ENCODE peak calls at places on chromosomes 7 and 10, in eight cellular contexts. One of them, this sample, is unnamed.

GRCh38 chr7:155788616-155789000 is 23.7 kb downstream of the SHH start:
- DNase-seq in breast epithelium: no peak
- DNase-seq in K562: no peak
- DNase-seq in heart right ventricle: no peak
- DNase-seq in mesendoderm: no peak
- DNase-seq in heart left ventricle: peak; percentile 49
- DNase-seq in body of pancreas: no peak
- DNase-seq in fibroblast of lung: peak; percentile 9
- DNase-seq in this sample: no peak

GRCh38 chr10:52387744-52388143 is 73.7 kb downstream of the DKK1 start:
- DNase-seq in breast epithelium: no peak
- DNase-seq in K562: no peak
- DNase-seq in heart right ventricle: no peak
- DNase-seq in mesendoderm: no peak
- DNase-seq in heart left ventricle: no peak
- DNase-seq in body of pancreas: no peak
- DNase-seq in fibroblast of lung: peak; percentile 16
- DNase-seq in this sample: no peak

GRCh38 chr10:16845248-16845647 is 28.0 kb upstream of the RSU1 start:
- DNase-seq in breast epithelium: no peak
- DNase-seq in K562: no peak
- DNase-seq in heart right ventricle: no peak
- DNase-seq in mesendoderm: no peak
- DNase-seq in heart left ventricle: no peak
- DNase-seq in body of pancreas: no peak
- DNase-seq in fibroblast of lung: no peak
- DNase-seq in this sample: no peak

GRCh38 chr10:103652599-103653281 is 159.2 kb downstream of the NEURL1 start:
- DNase-seq in breast epithelium: no peak
- DNase-seq in K562: no peak
- DNase-seq in heart right ventricle: no peak
- DNase-seq in mesendoderm: no peak
- DNase-seq in heart left ventricle: no peak
- DNase-seq in body of pancreas: no peak
- DNase-seq in fibroblast of lung: no peak
- DNase-seq in this sample: peak; percentile 76

GRCh38 chr7:84022686-84023308 is 171.8 kb downstream of the SEMA3A start:
- DNase-seq in breast epithelium: no peak
- DNase-seq in K562: no peak
- DNase-seq in heart right ventricle: no peak
- DNase-seq in mesendoderm: peak; percentile 31
- DNase-seq in heart left ventricle: no peak
- DNase-seq in body of pancreas: no peak
- DNase-seq in fibroblast of lung: peak; percentile 53
- DNase-seq in this sample: no peak

GRCh38 chr10:96470108-96470743 is 43.5 kb downstream of the TLL2 start:
- DNase-seq in breast epithelium: no peak
- DNase-seq in K562: peak; percentile 30
- DNase-seq in heart right ventricle: no peak
- DNase-seq in mesendoderm: peak; percentile 80
- DNase-seq in heart left ventricle: no peak
- DNase-seq in body of pancreas: peak; percentile 22
- DNase-seq in fibroblast of lung: peak; percentile 17
- DNase-seq in this sample: no peak

GRCh38 chr10:78000956-78001472 is 28.3 kb downstream of the POLR3A start:
- DNase-seq in breast epithelium: no peak
- DNase-seq in K562: no peak
- DNase-seq in heart right ventricle: no peak
- DNase-seq in mesendoderm: peak; percentile 6
- DNase-seq in heart left ventricle: no peak
- DNase-seq in body of pancreas: no peak
- DNase-seq in fibroblast of lung: no peak
- DNase-seq in this sample: no peak

GRCh38 chr7:143518941-143519340 is 41.3 kb downstream of the TAS2R41 start:
- DNase-seq in breast epithelium: no peak
- DNase-seq in K562: no peak
- DNase-seq in heart right ventricle: no peak
- DNase-seq in mesendoderm: no peak
- DNase-seq in heart left ventricle: peak; percentile 40
- DNase-seq in body of pancreas: no peak
- DNase-seq in fibroblast of lung: no peak
- DNase-seq in this sample: no peak

GRCh38 chr7:2729893-2730716 is 42.1 kb downstream of the AMZ1 start:
- DNase-seq in breast epithelium: no peak
- DNase-seq in K562: no peak
- DNase-seq in heart right ventricle: no peak
- DNase-seq in mesendoderm: no peak
- DNase-seq in heart left ventricle: peak; percentile 40
- DNase-seq in body of pancreas: no peak
- DNase-seq in fibroblast of lung: peak; percentile 62
- DNase-seq in this sample: peak; percentile 32

GRCh38 chr7:149524399-149524798 is 26.8 kb upstream of the ZNF746 start:
- DNase-seq in breast epithelium: no peak
- DNase-seq in K562: no peak
- DNase-seq in heart right ventricle: no peak
- DNase-seq in mesendoderm: no peak
- DNase-seq in heart left ventricle: no peak
- DNase-seq in body of pancreas: no peak
- DNase-seq in fibroblast of lung: no peak
- DNase-seq in this sample: no peak

GRCh38 chr7:92765725-92766124 is 70.6 kb downstream of the CDK6 start:
- DNase-seq in breast epithelium: no peak
- DNase-seq in K562: no peak
- DNase-seq in heart right ventricle: no peak
- DNase-seq in mesendoderm: peak; percentile 40
- DNase-seq in heart left ventricle: no peak
- DNase-seq in body of pancreas: no peak
- DNase-seq in fibroblast of lung: peak; percentile 91
- DNase-seq in this sample: no peak

GRCh38 chr7:136869991-136870798 is 1.7 kb downstream of the CHRM2 start:
- DNase-seq in breast epithelium: no peak
- DNase-seq in K562: no peak
- DNase-seq in heart right ventricle: peak; percentile 29
- DNase-seq in mesendoderm: peak; percentile 11
- DNase-seq in heart left ventricle: peak; percentile 60
- DNase-seq in body of pancreas: no peak
- DNase-seq in fibroblast of lung: peak; percentile 47
- DNase-seq in this sample: peak; percentile 20

GRCh38 chr7:136870799-136871487 is 2.5 kb downstream of the CHRM2 start:
- DNase-seq in breast epithelium: no peak
- DNase-seq in K562: no peak
- DNase-seq in heart right ventricle: peak; percentile 42
- DNase-seq in mesendoderm: peak; percentile 8
- DNase-seq in heart left ventricle: peak; percentile 62
- DNase-seq in body of pancreas: no peak
- DNase-seq in fibroblast of lung: peak; percentile 29
- DNase-seq in this sample: peak; percentile 12

GRCh38 chr7:136869006-136869961 is 832 bp downstream of the CHRM2 start:
- DNase-seq in breast epithelium: no peak
- DNase-seq in K562: no peak
- DNase-seq in heart right ventricle: peak; percentile 21
- DNase-seq in mesendoderm: peak; percentile 20
- DNase-seq in heart left ventricle: peak; percentile 59
- DNase-seq in body of pancreas: no peak
- DNase-seq in fibroblast of lung: peak; percentile 54
- DNase-seq in this sample: peak; percentile 64

GRCh38 chr7:136865777-136866176 is 2.7 kb upstream of the CHRM2 start:
- DNase-seq in breast epithelium: no peak
- DNase-seq in K562: no peak
- DNase-seq in heart right ventricle: no peak
- DNase-seq in mesendoderm: no peak
- DNase-seq in heart left ventricle: no peak
- DNase-seq in body of pancreas: no peak
- DNase-seq in fibroblast of lung: no peak
- DNase-seq in this sample: no peak

DNA sequence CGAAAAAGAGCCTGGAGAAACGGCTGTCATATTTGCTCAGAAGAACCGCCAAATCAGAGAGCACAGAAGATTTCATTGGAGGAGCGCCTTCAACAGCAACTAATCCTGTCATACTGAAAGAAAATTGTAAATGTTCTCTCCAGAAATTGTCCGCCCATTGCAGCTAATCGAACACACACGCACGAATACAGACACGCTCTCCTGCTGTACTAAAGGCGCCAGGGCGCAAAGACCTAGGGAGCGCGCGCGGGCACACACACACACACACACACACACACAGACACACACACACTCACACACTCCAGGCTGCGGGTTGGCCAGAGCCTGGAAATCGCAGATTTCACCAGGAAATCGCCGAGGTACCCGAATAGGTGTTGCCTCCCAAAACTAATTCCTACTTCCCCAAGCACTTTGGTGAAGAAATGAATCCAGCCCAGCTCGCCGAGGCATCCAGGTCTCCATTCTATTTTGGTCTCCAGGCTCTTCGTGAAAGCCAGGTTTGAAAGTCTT is at the start of gene CHRM2:
- DNase-seq in breast epithelium: no peak
- DNase-seq in K562: no peak
- DNase-seq in heart right ventricle: peak; percentile 30
- DNase-seq in mesendoderm: peak; percentile 41
- DNase-seq in heart left ventricle: peak; percentile 35
- DNase-seq in body of pancreas: no peak
- DNase-seq in fibroblast of lung: peak; percentile 74
- DNase-seq in this sample: peak; percentile 24
- H3K4me3 ChIP-seq in breast epithelium: peak within 1 kb of the TSS; percentile 56
- H3K4me3 ChIP-seq in K562: no peak within 1 kb of the TSS
- H3K4me3 ChIP-seq in heart right ventricle: peak within 1 kb of the TSS; percentile 59
- H3K4me3 ChIP-seq in mesendoderm: no peak within 1 kb of the TSS
- H3K4me3 ChIP-seq in heart left ventricle: peak within 1 kb of the TSS; percentile 65
- H3K4me3 ChIP-seq in body of pancreas: no peak within 1 kb of the TSS
- H3K4me3 ChIP-seq in fibroblast of lung: peak within 1 kb of the TSS; percentile 59
- H3K4me3 ChIP-seq in this sample: peak within 1 kb of the TSS; percentile 66

GRCh38 chr7:34034728-34035127 is 129.4 kb downstream of the BMPER start:
- DNase-seq in breast epithelium: no peak
- DNase-seq in K562: no peak
- DNase-seq in heart right ventricle: no peak
- DNase-seq in mesendoderm: no peak
- DNase-seq in heart left ventricle: no peak
- DNase-seq in body of pancreas: no peak
- DNase-seq in fibroblast of lung: no peak
- DNase-seq in this sample: no peak

GRCh38 chr7:34039033-34039432 is 133.7 kb downstream of the BMPER start:
- DNase-seq in breast epithelium: no peak
- DNase-seq in K562: no peak
- DNase-seq in heart right ventricle: no peak
- DNase-seq in mesendoderm: no peak
- DNase-seq in heart left ventricle: no peak
- DNase-seq in body of pancreas: no peak
- DNase-seq in fibroblast of lung: peak; percentile 88
- DNase-seq in this sample: no peak

GRCh38 chr7:34036972-34037792 is 131.8 kb downstream of the BMPER start:
- DNase-seq in breast epithelium: no peak
- DNase-seq in K562: no peak
- DNase-seq in heart right ventricle: no peak
- DNase-seq in mesendoderm: no peak
- DNase-seq in heart left ventricle: no peak
- DNase-seq in body of pancreas: no peak
- DNase-seq in fibroblast of lung: no peak
- DNase-seq in this sample: no peak

GRCh38 chr7:34031156-34031555 is 125.8 kb downstream of the BMPER start:
- DNase-seq in breast epithelium: no peak
- DNase-seq in K562: no peak
- DNase-seq in heart right ventricle: no peak
- DNase-seq in mesendoderm: no peak
- DNase-seq in heart left ventricle: no peak
- DNase-seq in body of pancreas: no peak
- DNase-seq in fibroblast of lung: no peak
- DNase-seq in this sample: no peak

GRCh38 chr7:34036069-34036920 is 131.0 kb downstream of the BMPER start:
- DNase-seq in breast epithelium: no peak
- DNase-seq in K562: peak; percentile 12
- DNase-seq in heart right ventricle: peak; percentile 9
- DNase-seq in mesendoderm: peak; percentile 44
- DNase-seq in heart left ventricle: no peak
- DNase-seq in body of pancreas: peak; percentile 85
- DNase-seq in fibroblast of lung: peak; percentile 66
- DNase-seq in this sample: peak; percentile 44
- H3K4me1 ChIP-seq in breast epithelium: no peaks in the 10 kb centered on the region
- H3K4me1 ChIP-seq in K562: no peaks in the 10 kb centered on the region
- H3K4me1 ChIP-seq in heart right ventricle: peaks cover 10% of the 10 kb centered on the region
- H3K4me1 ChIP-seq in mesendoderm: peaks cover 11% of the 10 kb centered on the region
- H3K4me1 ChIP-seq in heart left ventricle: no peaks in the 10 kb centered on the region
- H3K4me1 ChIP-seq in body of pancreas: peaks cover 21% of the 10 kb centered on the region
- H3K4me1 ChIP-seq in fibroblast of lung: peaks cover 6% of the 10 kb centered on the region
- H3K4me1 ChIP-seq in this sample: no peaks in the 10 kb centered on the region

GRCh38 chr7:101859411-101860106 is 42.1 kb downstream of the CUX1 start:
- DNase-seq in breast epithelium: no peak
- DNase-seq in K562: no peak
- DNase-seq in heart right ventricle: no peak
- DNase-seq in mesendoderm: no peak
- DNase-seq in heart left ventricle: no peak
- DNase-seq in body of pancreas: no peak
- DNase-seq in fibroblast of lung: no peak
- DNase-seq in this sample: no peak

GRCh38 chr7:101854084-101854865 is 36.8 kb downstream of the CUX1 start:
- DNase-seq in breast epithelium: no peak
- DNase-seq in K562: no peak
- DNase-seq in heart right ventricle: no peak
- DNase-seq in mesendoderm: no peak
- DNase-seq in heart left ventricle: no peak
- DNase-seq in body of pancreas: no peak
- DNase-seq in fibroblast of lung: no peak
- DNase-seq in this sample: no peak

GRCh38 chr7:101856488-101857357 is 39.3 kb downstream of the CUX1 start:
- DNase-seq in breast epithelium: peak; percentile 76
- DNase-seq in K562: peak; percentile 97
- DNase-seq in heart right ventricle: peak; percentile 89
- DNase-seq in mesendoderm: peak; percentile 61
- DNase-seq in heart left ventricle: peak; percentile 93
- DNase-seq in body of pancreas: peak; percentile 90
- DNase-seq in fibroblast of lung: peak; percentile 50
- DNase-seq in this sample: peak; percentile 87

GRCh38 chr7:101858437-101859385 is 41.3 kb downstream of the CUX1 start:
- DNase-seq in breast epithelium: no peak
- DNase-seq in K562: no peak
- DNase-seq in heart right ventricle: no peak
- DNase-seq in mesendoderm: no peak
- DNase-seq in heart left ventricle: no peak
- DNase-seq in body of pancreas: peak; percentile 56
- DNase-seq in fibroblast of lung: no peak
- DNase-seq in this sample: no peak

GRCh38 chr7:101857358-101857794 is 40.0 kb downstream of the CUX1 start:
- DNase-seq in breast epithelium: no peak
- DNase-seq in K562: no peak
- DNase-seq in heart right ventricle: no peak
- DNase-seq in mesendoderm: no peak
- DNase-seq in heart left ventricle: no peak
- DNase-seq in body of pancreas: no peak
- DNase-seq in fibroblast of lung: no peak
- DNase-seq in this sample: no peak
- H3K4me3 ChIP-seq in breast epithelium: peak overlapping the region; percentile 48
- H3K4me3 ChIP-seq in K562: peak overlapping the region; percentile 34
- H3K4me3 ChIP-seq in heart right ventricle: peak overlapping the region; percentile 44
- H3K4me3 ChIP-seq in mesendoderm: no peak overlapping the region
- H3K4me3 ChIP-seq in heart left ventricle: peak overlapping the region; percentile 50
- H3K4me3 ChIP-seq in body of pancreas: no peak overlapping the region
- H3K4me3 ChIP-seq in fibroblast of lung: no peak overlapping the region
- H3K4me3 ChIP-seq in this sample: no peak overlapping the region

DNA sequence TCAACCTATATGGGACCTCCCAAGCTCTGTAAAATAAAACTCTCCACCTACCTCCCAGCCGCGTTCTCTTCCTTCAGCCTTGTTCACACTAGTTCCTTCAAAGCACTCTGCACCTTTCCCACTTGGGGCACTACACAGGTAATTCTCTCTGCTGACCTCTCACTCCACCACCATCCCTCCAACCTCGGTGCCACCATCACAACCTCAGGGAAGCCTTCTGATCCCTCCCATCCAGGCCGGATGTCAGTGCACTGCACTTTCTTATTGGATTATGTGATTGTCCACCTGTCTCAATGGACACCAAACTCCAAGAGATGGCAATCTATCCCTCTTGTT is 7.0 kb downstream of the LARP4B start:
- DNase-seq in breast epithelium: no peak
- DNase-seq in K562: no peak
- DNase-seq in heart right ventricle: no peak
- DNase-seq in mesendoderm: peak; percentile 51
- DNase-seq in heart left ventricle: no peak
- DNase-seq in body of pancreas: no peak
- DNase-seq in fibroblast of lung: no peak
- DNase-seq in this sample: no peak
- H3K4me1 ChIP-seq in breast epithelium: no peaks in the 10 kb centered on the region
- H3K4me1 ChIP-seq in K562: peaks cover 24% of the 10 kb centered on the region
- H3K4me1 ChIP-seq in heart right ventricle: peaks cover 71% of the 10 kb centered on the region
- H3K4me1 ChIP-seq in mesendoderm: no peaks in the 10 kb centered on the region
- H3K4me1 ChIP-seq in heart left ventricle: no peaks in the 10 kb centered on the region
- H3K4me1 ChIP-seq in body of pancreas: peaks cover 81% of the 10 kb centered on the region
- H3K4me1 ChIP-seq in fibroblast of lung: peaks cover 3% of the 10 kb centered on the region
- H3K4me1 ChIP-seq in this sample: peaks cover 7% of the 10 kb centered on the region